ENCODE peak calls at places on chromosomes 5 and 9, in five cellular contexts. X, W, V, R and A are unnamed samples.
A peak's percentile ranks its signal among the peaks of the same experiment; 100 is the strongest.

GRCh38 chr5:33032161-33033085 is 321.3 kb downstream of the NPR3 start:
- DNase-seq in X (no peak), W (no peak), V (no peak), R (no peak), A (no peak)

GRCh38 chr9:106857811-106858470 is 5.0 kb upstream of the ZNF462 start:
- DNase-seq in X (no peak), W (no peak), V (no peak), R (no peak), A (no peak)

GRCh38 chr5:151596839-151597539 is 5.9 kb upstream of the FAT2 start:
- DNase-seq in X (no peak), W (no peak), V (no peak), R (no peak), A (no peak)

GRCh38 chr9:105007143-105007542 is 79.2 kb upstream of the ABCA1 start:
- DNase-seq in X (no peak), W (no peak), V (no peak), R (no peak), A (no peak)

GRCh38 chr5:125659316-125660071 is 763.7 kb upstream of the GRAMD2B start:
- DNase-seq in X (peak; percentile 46), W (no peak), V (no peak), R (no peak), A (no peak)

GRCh38 chr5:131379723-131380122 is 115.9 kb downstream of the CDC42SE2 start:
- DNase-seq in X (no peak), W (peak; percentile 73), V (no peak), R (peak; percentile 84), A (peak; percentile 62)

GRCh38 chr5:16626696-16627264 is 10.0 kb upstream of the RETREG1 start:
- DNase-seq in X (no peak), W (no peak), V (no peak), R (peak; percentile 47), A (no peak)

GRCh38 chr5:171315925-171316257 is 6.8 kb downstream of the TLX3 start:
- DNase-seq in X (no peak), W (no peak), V (no peak), R (no peak), A (no peak)

GRCh38 chr5:154857091-154857533 is 1.3 kb upstream of the CNOT8 start:
- DNase-seq in X (no peak), W (no peak), V (peak; percentile 82), R (no peak), A (no peak)

GRCh38 chr5:137470111-137470920 is 28.8 kb downstream of the SPOCK1 start:
- DNase-seq in X (no peak), W (no peak), V (no peak), R (no peak), A (no peak)

GRCh38 chr5:172583931-172584511 is 57.0 kb upstream of the NEURL1B start:
- DNase-seq in X (peak; percentile 65), W (no peak), V (no peak), R (no peak), A (no peak)

GRCh38 chr9:95573463-95573862 is 56.7 kb upstream of the PTCH1 start:
- DNase-seq in X (no peak), W (no peak), V (no peak), R (no peak), A (no peak)

GRCh38 chr9:15421532-15421931 is 1.1 kb upstream of the SNAPC3 start:
- DNase-seq in X (no peak), W (no peak), V (no peak), R (no peak), A (no peak)

GRCh38 chr5:132473019-132473531 is 17.5 kb downstream of the IRF1 start:
- DNase-seq in X (peak; percentile 25), W (peak; percentile 81), V (peak; percentile 51), R (peak; percentile 93), A (peak; percentile 91)

GRCh38 chr9:130327070-130327780 is 61.7 kb downstream of the HMCN2 start:
- DNase-seq in X (no peak), W (no peak), V (no peak), R (no peak), A (no peak)

GRCh38 chr9:3874472-3875370 is 348.9 kb upstream of the RFX3 start:
- DNase-seq in X (no peak), W (no peak), V (no peak), R (no peak), A (no peak)

GRCh38 chr9:3873818-3874217 is 348.0 kb upstream of the RFX3 start:
- DNase-seq in X (no peak), W (no peak), V (no peak), R (no peak), A (no peak)

GRCh38 chr9:3879315-3879714 is 353.5 kb upstream of the RFX3 start:
- DNase-seq in X (no peak), W (no peak), V (no peak), R (no peak), A (no peak)

GRCh38 chr9:3876553-3876952 is 350.8 kb upstream of the RFX3 start:
- DNase-seq in X (no peak), W (no peak), V (no peak), R (no peak), A (no peak)

GRCh38 chr9:3875371-3876132 is 349.8 kb upstream of the RFX3 start:
- DNase-seq in X (no peak), W (no peak), V (no peak), R (no peak), A (no peak)
- H3K4me3 ChIP-seq in X (no peak overlapping the region), W (no peak overlapping the region), V (no peak overlapping the region), R (no peak overlapping the region), A (no peak overlapping the region)

DNA sequence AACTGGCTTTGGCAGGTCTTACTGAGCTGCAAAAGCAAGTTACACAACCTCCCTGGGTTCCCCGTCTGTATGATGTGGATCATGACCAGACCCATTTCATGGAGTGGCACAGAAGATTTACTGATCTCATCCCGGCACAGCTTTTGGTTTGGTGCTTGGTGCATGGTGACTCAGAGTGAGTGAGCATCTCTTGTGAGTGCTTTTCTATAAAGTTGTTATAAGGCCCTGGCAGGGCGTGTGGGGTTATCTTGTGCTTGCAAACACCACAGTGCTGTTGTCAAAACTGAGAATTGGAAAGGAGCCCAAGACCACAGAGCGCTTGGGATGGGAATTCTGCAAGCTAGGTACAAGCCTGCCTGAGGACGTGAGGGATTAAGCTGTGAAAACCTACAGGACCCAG is 425.2 kb downstream of the GADD45G start:
- DNase-seq in X (no peak), W (no peak), V (no peak), R (no peak), A (no peak)
- H3K4me1 ChIP-seq in X (no peaks in the 10 kb centered on the region), W (no peaks in the 10 kb centered on the region), V (peaks cover 6% of the 10 kb centered on the region), R (no peaks in the 10 kb centered on the region), A (no peaks in the 10 kb centered on the region)

GRCh38 chr5:169757016-169757415 is 119.9 kb downstream of the DOCK2 start:
- DNase-seq in X (no peak), W (no peak), V (no peak), R (no peak), A (no peak)
- H3K36me3 ChIP-seq in X (no peaks in the 10 kb centered on the region), W (peaks cover 62% of the 10 kb centered on the region), V (no peaks in the 10 kb centered on the region), R (peaks cover 66% of the 10 kb centered on the region), A (peaks cover 50% of the 10 kb centered on the region)

GRCh38 chr5:174315871-174316270 is 270.4 kb downstream of the NSG2 start:
- DNase-seq in X (no peak), W (no peak), V (no peak), R (no peak), A (no peak)

GRCh38 chr5:174316326-174316725 is 270.8 kb downstream of the NSG2 start:
- DNase-seq in X (no peak), W (no peak), V (no peak), R (no peak), A (no peak)

GRCh38 chr5:174318578-174318977 is 273.1 kb downstream of the NSG2 start:
- DNase-seq in X (no peak), W (no peak), V (no peak), R (no peak), A (no peak)

GRCh38 chr5:174315471-174315870 is 270.0 kb downstream of the NSG2 start:
- DNase-seq in X (no peak), W (no peak), V (no peak), R (no peak), A (no peak)

GRCh38 chr5:174317261-174317894 is 271.9 kb downstream of the NSG2 start:
- DNase-seq in X (no peak), W (no peak), V (no peak), R (no peak), A (no peak)
- H3K4me3 ChIP-seq in X (no peak overlapping the region), W (no peak overlapping the region), V (no peak overlapping the region), R (no peak overlapping the region), A (no peak overlapping the region)

GRCh38 chr5:7420506-7421280 is 24.8 kb downstream of the ADCY2 start:
- DNase-seq in X (no peak), W (no peak), V (no peak), R (no peak), A (no peak)
- H3K4me1 ChIP-seq in X (no peaks in the 10 kb centered on the region), W (no peaks in the 10 kb centered on the region), V (peaks cover 13% of the 10 kb centered on the region), R (no peaks in the 10 kb centered on the region), A (no peaks in the 10 kb centered on the region)

GRCh38 chr9:124886461-124886860 is 24.5 kb downstream of the ARPC5L start:
- DNase-seq in X (no peak), W (no peak), V (no peak), R (no peak), A (no peak)
- H3K36me3 ChIP-seq in X (no peaks in the 10 kb centered on the region), W (peaks cover 70% of the 10 kb centered on the region), V (peaks cover 99% of the 10 kb centered on the region), R (peaks cover 77% of the 10 kb centered on the region), A (peaks cover 87% of the 10 kb centered on the region)

DNA sequence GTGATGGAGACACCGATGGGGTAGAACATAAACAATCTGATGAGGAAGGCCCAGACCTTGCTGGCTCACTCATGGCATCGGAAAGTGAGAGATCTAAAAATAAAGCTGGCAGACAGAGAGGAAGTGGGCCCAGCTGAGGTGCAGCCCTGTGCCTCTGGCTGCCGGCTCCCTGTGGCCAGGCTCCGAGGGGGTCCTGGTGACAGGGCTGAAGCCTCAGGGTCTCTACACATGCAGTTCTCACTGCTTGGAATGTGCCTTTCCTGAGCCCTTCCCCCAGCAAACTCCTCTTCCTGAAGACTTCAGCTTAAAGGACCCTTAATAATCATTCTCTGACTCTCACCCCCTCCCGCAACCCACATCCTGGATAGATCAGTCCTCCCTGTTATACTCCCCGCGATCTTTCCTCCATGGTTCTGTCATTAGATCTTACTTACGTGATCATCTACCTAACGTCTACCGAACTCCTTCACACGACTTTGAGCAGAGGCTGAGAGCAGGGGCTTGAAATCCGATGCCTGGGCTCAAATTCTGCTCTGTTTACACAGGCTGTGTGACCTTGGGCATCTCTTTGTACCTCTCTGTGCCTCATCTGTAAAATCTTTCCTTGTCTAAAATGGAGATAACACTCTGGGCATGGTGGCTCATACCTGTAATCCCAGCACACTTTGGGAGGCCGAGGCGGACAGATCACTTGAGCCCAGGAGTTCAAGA is 33.1 kb upstream of the CRB2 start:
- DNase-seq in X (no peak), W (peak; percentile 47), V (no peak), R (peak; percentile 74), A (peak; percentile 86)
- H3K4me3 ChIP-seq in X (no peak overlapping the region), W (peak overlapping the region; percentile 9), V (no peak overlapping the region), R (peak overlapping the region; percentile 62), A (peak overlapping the region; percentile 37)

GRCh38 chr5:135392256-135392655 is 6.8 kb downstream of the MACROH2A1 start:
- DNase-seq in X (no peak), W (no peak), V (no peak), R (no peak), A (no peak)
- H3K4me1 ChIP-seq in X (peaks cover 8% of the 10 kb centered on the region), W (peaks cover 6% of the 10 kb centered on the region), V (peaks cover 76% of the 10 kb centered on the region), R (peaks cover 8% of the 10 kb centered on the region), A (peaks cover 52% of the 10 kb centered on the region)